ENCODE peak calls at places on chromosomes 3 and 15, in ten cellular contexts. X, B, Y, J, L, F, O, M, K and S are unnamed samples.

GRCh38 chr3:49607796-49608195 is 53.5 kb downstream of the BSN start:
- DNase-seq in F (no peak), K (no peak), L (no peak), X (no peak), Y (no peak), M (no peak), B (no peak), O (peak; percentile 36), J (no peak), S (no peak)

GRCh38 chr3:168581718-168582332 is 486.1 kb upstream of the GOLIM4 start:
- DNase-seq in F (no peak), O (no peak), J (no peak), B (no peak), Y (no peak), K (no peak), L (no peak), M (no peak), X (no peak), S (no peak)

GRCh38 chr3:155302891-155303290 is 9.4 kb upstream of the STRIT1 start:
- DNase-seq in F (no peak), O (no peak), J (no peak), Y (no peak), M (no peak), K (no peak), B (no peak), L (no peak), X (no peak), S (no peak)

GRCh38 chr3:174156200-174156599 is 702.9 kb upstream of the NAALADL2 start:
- DNase-seq in L (no peak), Y (no peak), J (no peak), B (no peak), K (no peak), X (no peak), F (no peak), M (no peak), O (no peak), S (no peak)

GRCh38 chr15:95601525-95601924 is 729.0 kb upstream of the NR2F2 start:
- DNase-seq in L (no peak), B (no peak), O (no peak), K (no peak), X (no peak), Y (no peak), J (no peak), F (no peak), M (no peak), S (no peak)

GRCh38 chr3:48990636-48991421 is 788 bp downstream of the P4HTM start:
- DNase-seq in B (peak; percentile 72), J (no peak), F (peak; percentile 65), Y (no peak), O (no peak), K (no peak), M (no peak), L (peak; percentile 39), X (no peak), S (no peak)

GRCh38 chr3:47385007-47385406 is 4.2 kb downstream of the PTPN23 start:
- DNase-seq in F (no peak), L (no peak), Y (no peak), B (no peak), X (no peak), K (peak; percentile 66), O (no peak), M (no peak), J (no peak), S (no peak)

GRCh38 chr3:127851899-127852298 is 29.6 kb upstream of the MGLL start:
- DNase-seq in M (no peak), K (no peak), X (no peak), J (no peak), B (peak; percentile 53), L (no peak), Y (no peak), O (no peak), F (no peak), S (no peak)

GRCh38 chr15:28021281-28022039 is 77.7 kb downstream of the OCA2 start:
- DNase-seq in F (peak; percentile 77), J (no peak), B (peak; percentile 73), Y (peak; percentile 22), K (peak; percentile 92), X (no peak), L (peak; percentile 30), O (no peak), M (no peak), S (peak; percentile 43)

GRCh38 chr15:94231728-94232086 is 346 bp downstream of the MCTP2 start:
- DNase-seq in X (no peak), O (peak; percentile 57), Y (no peak), J (no peak), F (no peak), B (no peak), K (no peak), M (no peak), L (peak; percentile 49), S (peak; percentile 53)

GRCh38 chr3:155233213-155233612 is 60.3 kb downstream of the STRIT1 start:
- DNase-seq in Y (no peak), O (peak; percentile 90), B (no peak), J (no peak), K (peak; percentile 51), M (no peak), F (no peak), X (peak; percentile 30), L (peak; percentile 8), S (no peak)

GRCh38 chr15:23482228-23482627 is 35.2 kb upstream of the GOLGA6L2 start:
- DNase-seq in L (no peak), K (no peak), F (no peak), M (no peak), B (no peak), J (no peak), O (no peak), Y (no peak), X (no peak), S (no peak)

GRCh38 chr3:123773681-123774431 is 110.3 kb downstream of the MYLK start:
- DNase-seq in O (peak; percentile 77), M (no peak), B (no peak), F (no peak), L (no peak), Y (no peak), J (no peak), K (no peak), X (peak; percentile 72), S (no peak)

GRCh38 chr3:9026320-9027040 is 63.2 kb upstream of the RAD18 start:
- DNase-seq in O (no peak), K (no peak), X (no peak), F (no peak), M (no peak), J (no peak), B (peak; percentile 4), Y (no peak), L (no peak), S (no peak)

GRCh38 chr3:27110020-27110419 is 259.2 kb downstream of the NEK10 start:
- DNase-seq in L (no peak), F (no peak), K (no peak), J (no peak), M (no peak), X (no peak), O (no peak), Y (no peak), B (no peak), S (no peak)

GRCh38 chr3:42518800-42519567 is 16.5 kb downstream of the VIPR1 start:
- DNase-seq in Y (no peak), J (no peak), O (no peak), X (no peak), F (no peak), M (no peak), B (peak; percentile 85), L (no peak), K (no peak), S (peak; percentile 66)

GRCh38 chr15:70508561-70509281 is 254.6 kb downstream of the UACA start:
- DNase-seq in O (no peak), K (no peak), F (no peak), X (no peak), B (no peak), Y (no peak), M (no peak), L (no peak), J (no peak), S (peak; percentile 52)

GRCh38 chr15:62494144-62494543 is 329.1 kb upstream of the C2CD4B start:
- DNase-seq in L (no peak), O (no peak), M (no peak), J (no peak), K (no peak), F (no peak), Y (no peak), X (no peak), B (no peak), S (no peak)

GRCh38 chr15:43918717-43919116 is 91.9 kb downstream of the WDR76 start:
- DNase-seq in M (no peak), O (no peak), K (no peak), X (no peak), L (no peak), F (no peak), B (no peak), Y (no peak), J (no peak), S (no peak)

GRCh38 chr3:111864821-111865656 is 6.0 kb downstream of the PHLDB2 start:
- DNase-seq in L (no peak), X (peak; percentile 24), B (no peak), M (no peak), Y (no peak), F (no peak), K (no peak), O (no peak), J (no peak), S (no peak)

GRCh38 chr15:40511093-40511471 is 40.3 kb downstream of the CHST14 start:
- DNase-seq in B (no peak), M (no peak), L (peak; percentile 11), X (no peak), K (no peak), J (no peak), O (no peak), Y (no peak), F (no peak), S (peak; percentile 34)

GRCh38 chr3:15665510-15666150 is 64.1 kb downstream of the BTD start:
- DNase-seq in X (no peak), L (no peak), K (no peak), J (no peak), F (no peak), O (no peak), B (no peak), Y (no peak), M (no peak), S (no peak)
- TF ChIP-seq POLR2A in X (no peak), L (no peak), K (no peak), J (no peak), F (no peak), O (no peak), B (no peak), Y (no peak), M (no peak), S (no peak)

GRCh38 chr15:92801412-92801773 is 98.7 kb upstream of the CHD2 start:
- DNase-seq in O (no peak), K (no peak), M (no peak), J (no peak), F (no peak), L (peak; percentile 35), X (no peak), Y (peak; percentile 89), B (no peak), S (no peak)
- TF ChIP-seq POLR2A in O (no peak), K (no peak), M (no peak), J (no peak), F (no peak), L (no peak), X (no peak), Y (no peak), B (no peak), S (no peak)

GRCh38 chr15:33057845-33058244 is 136.7 kb downstream of the FMN1 start:
- DNase-seq in M (no peak), Y (no peak), X (no peak), K (no peak), J (no peak), F (no peak), L (no peak), B (no peak), O (no peak), S (no peak)
- TF ChIP-seq POLR2A in M (no peak), Y (no peak), X (no peak), K (no peak), J (no peak), F (no peak), L (no peak), B (no peak), O (no peak), S (no peak)

GRCh38 chr3:187368251-187368733 is at the start of gene RTP4:
- DNase-seq in F (peak; percentile 58), L (no peak), M (no peak), J (no peak), O (no peak), K (peak; percentile 30), B (no peak), Y (no peak), X (peak; percentile 20), S (peak; percentile 2)
- TF ChIP-seq POLR2A in F (no peak), L (no peak), M (no peak), J (no peak), O (no peak), K (no peak), B (no peak), Y (no peak), X (peak; percentile 12), S (no peak)